ENCODE peak calls at places on chromosome 4, in four cellular contexts. One of them, this sample, is unnamed.

GRCh38 chr4:147793973-147794690 is 62.2 kb downstream of the ARHGAP10 start:
- DNase-seq in GM23248: no peak
- DNase-seq in heart left ventricle: no peak
- DNase-seq in suprapubic skin: no peak
- DNase-seq in this sample: no peak

GRCh38 chr4:63663870-63664269 is 745.4 kb downstream of the TECRL start:
- DNase-seq in GM23248: no peak
- DNase-seq in heart left ventricle: no peak
- DNase-seq in suprapubic skin: no peak
- DNase-seq in this sample: no peak

GRCh38 chr4:177401658-177402273 is 40.5 kb downstream of the AGA start:
- DNase-seq in GM23248: no peak
- DNase-seq in heart left ventricle: no peak
- DNase-seq in suprapubic skin: no peak
- DNase-seq in this sample: peak

GRCh38 chr4:134695433-134695832 is 493.8 kb upstream of the PABPC4L start:
- DNase-seq in GM23248: no peak
- DNase-seq in heart left ventricle: no peak
- DNase-seq in suprapubic skin: no peak
- DNase-seq in this sample: no peak

GRCh38 chr4:177761692-177762091 is 319.5 kb upstream of the AGA start:
- DNase-seq in GM23248: no peak
- DNase-seq in heart left ventricle: peak
- DNase-seq in suprapubic skin: no peak
- DNase-seq in this sample: no peak

GRCh38 chr4:97952763-97953162 is 190.5 kb downstream of the STPG2 start:
- DNase-seq in GM23248: no peak
- DNase-seq in heart left ventricle: no peak
- DNase-seq in suprapubic skin: no peak
- DNase-seq in this sample: no peak

GRCh38 chr4:37438880-37439279 is 194.3 kb downstream of the NWD2 start:
- DNase-seq in GM23248: peak
- DNase-seq in heart left ventricle: no peak
- DNase-seq in suprapubic skin: no peak
- DNase-seq in this sample: no peak

GRCh38 chr4:153205028-153205648 is 895 bp downstream of the TRIM2 start:
- DNase-seq in GM23248: no peak
- DNase-seq in heart left ventricle: no peak
- DNase-seq in suprapubic skin: no peak
- DNase-seq in this sample: no peak

GRCh38 chr4:25981749-25982148 is 67.7 kb downstream of the SMIM20 start:
- DNase-seq in GM23248: no peak
- DNase-seq in heart left ventricle: no peak
- DNase-seq in suprapubic skin: no peak
- DNase-seq in this sample: no peak

GRCh38 chr4:127012549-127012948 is 620.2 kb upstream of the INTU start:
- DNase-seq in GM23248: peak
- DNase-seq in heart left ventricle: no peak
- DNase-seq in suprapubic skin: no peak
- DNase-seq in this sample: no peak

GRCh38 chr4:181427076-181427475 is 816.1 kb upstream of the TENM3 start:
- DNase-seq in GM23248: no peak
- DNase-seq in heart left ventricle: no peak
- DNase-seq in suprapubic skin: no peak
- DNase-seq in this sample: no peak

GRCh38 chr4:103306870-103307345 is 108.8 kb upstream of the CENPE start:
- DNase-seq in GM23248: peak
- DNase-seq in heart left ventricle: peak
- DNase-seq in suprapubic skin: peak
- DNase-seq in this sample: no peak

GRCh38 chr4:71907782-71908181 is 123.9 kb upstream of the GC start:
- DNase-seq in GM23248: no peak
- DNase-seq in heart left ventricle: no peak
- DNase-seq in suprapubic skin: no peak
- DNase-seq in this sample: no peak

GRCh38 chr4:95362906-95363578 is 185.7 kb downstream of the UNC5C start:
- DNase-seq in GM23248: peak
- DNase-seq in heart left ventricle: no peak
- DNase-seq in suprapubic skin: no peak
- DNase-seq in this sample: no peak

GRCh38 chr4:89838005-89838404 is 1.0 kb upstream of the SNCA start:
- DNase-seq in GM23248: peak
- DNase-seq in heart left ventricle: no peak
- DNase-seq in suprapubic skin: no peak
- DNase-seq in this sample: no peak

GRCh38 chr4:3256230-3257124 is 7.5 kb downstream of the MSANTD1 start:
- DNase-seq in GM23248: no peak
- DNase-seq in heart left ventricle: peak
- DNase-seq in suprapubic skin: peak
- DNase-seq in this sample: no peak

GRCh38 chr4:182103614-182104319 is 139.4 kb upstream of the TENM3 start:
- DNase-seq in GM23248: no peak
- DNase-seq in heart left ventricle: no peak
- DNase-seq in suprapubic skin: no peak
- DNase-seq in this sample: no peak

GRCh38 chr4:136484996-136485395 is 1047.3 kb downstream of the PCDH18 start:
- DNase-seq in GM23248: no peak
- DNase-seq in heart left ventricle: no peak
- DNase-seq in suprapubic skin: no peak
- DNase-seq in this sample: no peak

GRCh38 chr4:81039351-81040174 is 9.1 kb downstream of the BMP3 start:
- DNase-seq in GM23248: peak
- DNase-seq in heart left ventricle: no peak
- DNase-seq in suprapubic skin: no peak
- DNase-seq in this sample: no peak

This sample was measured in MV-4-11.